ENCODE peak calls at places on chromosomes 1 and 21, in seven cellular contexts. O is ELR; W is activated T-cell treated with anti-CD3 and anti-CD28 coated beads, Interleukin-2, amount 50 U/mL, for 1 hour; A is epithelial cell of esophagus; X is T-helper 17 cell; M is putamen; Q is astrocyte of the spinal cord. D is an unnamed sample.

GRCh38 chr1:218463194-218464156 is 118.3 kb downstream of the TGFB2 start:
- DNase-seq in M (no peak), O (peak; percentile 93), Q (peak; percentile 81), A (peak; percentile 63), X (no peak), W (no peak), D (peak; percentile 22)

GRCh38 chr1:247386695-247387094 is 29.3 kb upstream of the NLRP3 start:
- DNase-seq in Q (peak; percentile 36), W (no peak), A (peak; percentile 58), M (no peak), X (no peak), O (peak; percentile 69), D (peak; percentile 23)

GRCh38 chr21:38945536-38946245 is 140.0 kb downstream of the ETS2 start:
- DNase-seq in A (no peak), X (no peak), W (no peak), M (no peak), O (no peak), Q (peak; percentile 86), D (no peak)

GRCh38 chr1:46466477-46467182 is 23.0 kb upstream of the DMBX1 start:
- DNase-seq in O (peak; percentile 27), A (peak; percentile 11), M (no peak), Q (no peak), X (no peak), W (peak; percentile 32), D (peak; percentile 35)

GRCh38 chr1:60765204-60765603 is 317.2 kb upstream of the NFIA start:
- DNase-seq in W (no peak), A (peak; percentile 71), O (peak; percentile 7), X (no peak), Q (peak; percentile 31), M (no peak), D (peak; percentile 45)

GRCh38 chr1:36512842-36513241 is 30.1 kb upstream of the CSF3R start:
- DNase-seq in X (no peak), W (no peak), Q (no peak), O (no peak), A (peak; percentile 87), M (no peak), D (no peak)

GRCh38 chr1:87140831-87141540 is 187.7 kb upstream of the LMO4 start:
- DNase-seq in W (no peak), O (peak; percentile 75), A (peak; percentile 84), X (no peak), Q (peak; percentile 33), M (no peak), D (no peak)

GRCh38 chr21:16280731-16281130 is 550.9 kb downstream of the USP25 start:
- DNase-seq in X (no peak), W (no peak), Q (no peak), A (no peak), M (no peak), O (no peak), D (no peak)

GRCh38 chr1:15954316-15954715 is 21.6 kb downstream of the ZBTB17 start:
- DNase-seq in O (no peak), W (peak; percentile 4), A (peak; percentile 74), M (no peak), X (no peak), Q (no peak), D (no peak)

GRCh38 chr1:234837713-234838112 is 227.7 kb upstream of the IRF2BP2 start:
- DNase-seq in A (no peak), W (no peak), X (no peak), M (no peak), O (no peak), Q (no peak), D (no peak)

GRCh38 chr1:31805318-31805717 is 10.5 kb downstream of the SPOCD1 start:
- DNase-seq in Q (no peak), X (no peak), W (no peak), M (no peak), A (no peak), O (no peak), D (no peak)

GRCh38 chr21:44926364-44927101 is 5.8 kb upstream of the ITGB2 start:
- DNase-seq in A (peak; percentile 76), W (peak; percentile 66), O (peak; percentile 45), Q (no peak), X (peak; percentile 55), M (no peak), D (no peak)

GRCh38 chr1:90902672-90903071 is 119.2 kb downstream of the ZNF644 start:
- DNase-seq in X (no peak), O (no peak), A (no peak), M (no peak), W (no peak), Q (no peak), D (no peak)

GRCh38 chr1:200081982-200082272 is 54.4 kb downstream of the NR5A2 start:
- DNase-seq in A (no peak), X (no peak), O (no peak), Q (no peak), W (no peak), M (no peak), D (no peak)

GRCh38 chr1:70042090-70042716 is 163.2 kb downstream of the LRRC40 start:
- DNase-seq in O (no peak), M (peak; percentile 22), X (no peak), Q (peak; percentile 8), A (no peak), W (no peak), D (no peak)

GRCh38 chr1:41338820-41339219 is 22.4 kb upstream of the FOXO6 start:
- DNase-seq in O (no peak), A (no peak), X (no peak), W (no peak), Q (no peak), M (no peak), D (no peak)

GRCh38 chr1:163528710-163529348 is 207.1 kb downstream of the NUF2 start:
- DNase-seq in O (peak; percentile 43), M (no peak), A (peak; percentile 47), X (no peak), Q (peak; percentile 40), W (no peak), D (peak; percentile 42)

GRCh38 chr1:116820362-116820761 is 66.1 kb downstream of the CD2 start:
- DNase-seq in A (peak; percentile 92), X (no peak), O (peak; percentile 59), M (peak; percentile 42), Q (peak; percentile 97), W (no peak), D (no peak)

GRCh38 chr1:108830119-108831008 is 26.5 kb downstream of the AKNAD1 start:
- DNase-seq in M (peak; percentile 58), Q (peak; percentile 95), X (no peak), O (peak; percentile 98), W (no peak), A (peak; percentile 85), D (peak; percentile 36)

GRCh38 chr1:148264374-148265276 is 112.5 kb upstream of the NBPF11 start:
- DNase-seq in X (no peak), W (no peak), A (peak; percentile 90), M (peak; percentile 2), Q (peak; percentile 73), O (peak; percentile 96), D (peak; percentile 67)

GRCh38 chr1:152182431-152182830 is 23.4 kb upstream of the RPTN start:
- DNase-seq in Q (peak; percentile 46), M (no peak), O (peak; percentile 57), A (peak; percentile 70), W (no peak), X (no peak), D (no peak)

GRCh38 chr1:68174173-68175113 is 57.9 kb downstream of the WLS start:
- DNase-seq in W (no peak), M (peak; percentile 32), Q (peak; percentile 97), O (peak; percentile 94), X (no peak), A (peak; percentile 96), D (peak; percentile 63)

GRCh38 chr1:47756006-47756405 is 241.2 kb downstream of the TRABD2B start:
- DNase-seq in Q (no peak), M (no peak), X (no peak), W (no peak), O (no peak), A (no peak), D (no peak)

GRCh38 chr1:3504151-3504822 is 49.8 kb downstream of the ARHGEF16 start:
- DNase-seq in A (peak; percentile 40), M (peak; percentile 22), Q (peak; percentile 87), X (no peak), O (peak; percentile 97), W (no peak), D (no peak)

GRCh38 chr1:218464871-218465270 is 119.7 kb downstream of the TGFB2 start:
- DNase-seq in X (no peak), M (no peak), A (no peak), W (no peak), Q (no peak), O (peak; percentile 60), D (no peak)

D was measured in hepatocyte.